ENCODE peak calls at places on chromosome 9, in four cellular contexts. O is K562, C is H1, H is HepG2. Q is an unnamed sample.

GRCh38 chr9:137095664-137096517 is 9.1 kb downstream of the MAN1B1 start:
- DNase-seq in H (no peak), C (no peak), O (peak), Q (no peak)

GRCh38 chr9:137127301-137128157 is 11.4 kb upstream of the GRIN1 start:
- DNase-seq in O (peak), H (peak), C (no peak), Q (no peak)

GRCh38 chr9:75378036-75378435 is 289.7 kb downstream of the OSTF1 start:
- DNase-seq in H (no peak), C (no peak), O (no peak), Q (no peak)

GRCh38 chr9:124259273-124260078 is 1.7 kb downstream of the NEK6 start:
- DNase-seq in O (no peak), H (peak), C (no peak), Q (peak)

GRCh38 chr9:34218452-34218851 is 39.6 kb downstream of the UBAP1 start:
- DNase-seq in C (no peak), O (no peak), H (no peak), Q (no peak)

GRCh38 chr9:5876026-5876425 is 14.7 kb upstream of the MLANA start:
- DNase-seq in H (no peak), O (no peak), C (no peak), Q (no peak)

GRCh38 chr9:15278290-15278689 is 28.7 kb downstream of the TTC39B start:
- DNase-seq in C (no peak), O (no peak), H (no peak), Q (no peak)

GRCh38 chr9:19918630-19919029 is 129.8 kb upstream of the SLC24A2 start:
- DNase-seq in O (no peak), C (no peak), H (no peak), Q (no peak)

GRCh38 chr9:129458663-129459549 is 162.0 kb downstream of the C9orf50 start:
- DNase-seq in H (no peak), O (no peak), C (no peak), Q (no peak)

GRCh38 chr9:127174386-127175318 is 52.2 kb upstream of the ANGPTL2 start:
- DNase-seq in C (no peak), O (no peak), H (no peak), Q (no peak)

GRCh38 chr9:88742483-88742882 is 207.5 kb downstream of the NXNL2 start:
- DNase-seq in C (no peak), O (no peak), H (no peak), Q (no peak)

GRCh38 chr9:135225619-135226228 is 138.3 kb downstream of the OLFM1 start:
- DNase-seq in O (no peak), C (no peak), H (no peak), Q (no peak)

GRCh38 chr9:96495341-96495740 is 45.4 kb downstream of the HABP4 start:
- DNase-seq in H (no peak), C (no peak), O (no peak), Q (no peak)

GRCh38 chr9:87346061-87346665 is 151.5 kb upstream of the DAPK1 start:
- DNase-seq in C (no peak), H (no peak), O (no peak), Q (no peak)

GRCh38 chr9:69204869-69205268 is 30.8 kb downstream of the TJP2 start:
- DNase-seq in C (no peak), H (peak), O (no peak), Q (no peak)
- H3K9ac ChIP-seq in C (no peak), H (no peak), O (no peak), Q (no peak)

DNA sequence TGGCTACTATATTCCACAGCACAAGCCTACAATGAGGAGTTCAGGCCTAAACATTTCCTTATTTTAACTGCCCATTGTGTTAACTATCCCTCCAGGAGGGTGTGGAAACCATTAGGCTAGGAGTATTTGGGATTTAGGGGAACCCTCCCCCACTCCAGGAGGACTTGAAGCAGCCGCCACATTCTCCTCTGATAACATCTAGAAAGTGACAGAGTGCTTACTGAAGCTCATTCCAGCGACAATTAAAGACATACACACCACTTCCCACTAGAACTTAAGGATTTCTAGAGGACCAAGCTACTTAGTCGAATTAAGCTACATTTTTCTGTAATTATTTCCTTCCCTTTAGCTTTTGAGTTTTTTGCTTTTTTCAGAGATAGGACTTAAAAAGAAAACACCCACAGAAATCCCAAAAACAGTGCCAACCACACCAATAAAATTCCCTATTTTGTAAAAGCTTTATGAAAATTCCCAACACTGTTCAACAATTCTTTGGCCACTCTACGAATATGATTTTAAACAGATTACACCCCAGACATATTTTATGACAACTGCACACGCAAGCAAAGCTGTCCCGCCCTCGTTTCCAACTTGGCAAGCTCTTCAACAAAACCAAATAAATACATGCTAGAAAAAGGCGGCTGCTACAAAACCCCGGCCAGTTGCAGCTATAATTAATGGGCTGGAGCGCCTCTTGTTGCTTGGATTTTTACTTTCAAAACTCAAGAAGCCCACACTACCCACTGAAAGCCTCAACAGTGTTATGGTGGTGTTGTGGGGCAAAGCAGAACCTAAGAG is 4.6 kb downstream of the ROR2 start:
- DNase-seq in O (peak), C (no peak), H (no peak), Q (no peak)
- TF ChIP-seq ATF3 in O (no peak), C (no peak), H (no peak), Q (no peak)

DNA sequence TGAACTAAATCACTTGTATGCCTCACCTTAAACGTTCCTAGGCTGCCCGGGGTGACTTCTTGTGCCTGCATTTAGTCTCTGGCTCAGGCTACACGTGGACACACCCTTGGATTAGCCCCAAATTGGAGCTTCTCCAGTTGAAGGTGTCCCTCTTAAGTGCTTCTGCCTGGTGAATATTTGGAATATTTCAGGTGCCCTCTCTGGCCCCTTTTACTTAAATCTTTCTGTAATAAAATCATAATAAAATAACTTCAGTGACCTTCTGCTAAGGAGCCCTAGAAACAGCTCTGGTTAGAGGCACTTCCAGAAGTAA is 74.3 kb upstream of the KLF9 start:
- DNase-seq in C (no peak), O (no peak), H (no peak), Q (no peak)
- H3K9ac ChIP-seq in C (no peak), O (no peak), H (no peak), Q (no peak)

GRCh38 chr9:101417389-101417788 is 18.2 kb downstream of the ALDOB start:
- DNase-seq in C (no peak), H (no peak), O (no peak), Q (no peak)

GRCh38 chr9:101418518-101419111 is 17.0 kb downstream of the ALDOB start:
- DNase-seq in C (no peak), O (no peak), H (no peak), Q (no peak)

GRCh38 chr9:101417977-101418376 is 17.6 kb downstream of the ALDOB start:
- DNase-seq in C (no peak), H (no peak), O (no peak), Q (no peak)

GRCh38 chr9:101419863-101420262 is 15.7 kb downstream of the ALDOB start:
- DNase-seq in H (no peak), O (no peak), C (no peak), Q (no peak)

DNA sequence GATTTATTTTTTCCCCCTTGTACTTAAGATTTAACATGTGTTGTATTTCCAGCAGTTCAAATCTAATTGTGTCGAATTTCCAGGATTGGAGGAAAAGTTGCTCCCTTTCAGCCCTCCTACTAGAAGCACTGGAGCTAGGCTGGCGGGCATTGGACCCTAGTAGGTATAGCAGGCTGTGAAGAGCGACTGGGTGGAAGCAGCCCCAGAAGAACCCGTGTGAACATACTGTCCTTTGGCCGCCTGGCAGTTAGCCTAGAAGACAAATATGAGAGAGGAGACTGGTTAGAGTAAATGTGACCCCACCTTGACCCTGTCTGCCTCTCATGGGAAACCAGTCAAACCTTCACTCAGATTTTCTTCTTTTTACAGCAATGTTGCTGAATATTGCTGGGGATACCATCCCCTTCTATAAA is 13.9 kb downstream of the ALDOB start:
- DNase-seq in C (no peak), O (no peak), H (peak), Q (no peak)
- TF ChIP-seq ATF3 in C (no peak), O (no peak), H (no peak), Q (no peak)

GRCh38 chr9:37327553-37327952 is 94.9 kb upstream of the GRHPR start:
- DNase-seq in C (no peak), O (no peak), H (no peak), Q (no peak)

GRCh38 chr9:37324261-37324683 is 98.2 kb upstream of the GRHPR start:
- DNase-seq in O (no peak), C (no peak), H (no peak), Q (no peak)

GRCh38 chr9:37328561-37329227 is 93.8 kb upstream of the GRHPR start:
- DNase-seq in C (no peak), O (no peak), H (no peak), Q (no peak)

GRCh38 chr9:37324691-37325490 is 97.6 kb upstream of the GRHPR start:
- DNase-seq in O (no peak), H (no peak), C (no peak), Q (no peak)

DNA sequence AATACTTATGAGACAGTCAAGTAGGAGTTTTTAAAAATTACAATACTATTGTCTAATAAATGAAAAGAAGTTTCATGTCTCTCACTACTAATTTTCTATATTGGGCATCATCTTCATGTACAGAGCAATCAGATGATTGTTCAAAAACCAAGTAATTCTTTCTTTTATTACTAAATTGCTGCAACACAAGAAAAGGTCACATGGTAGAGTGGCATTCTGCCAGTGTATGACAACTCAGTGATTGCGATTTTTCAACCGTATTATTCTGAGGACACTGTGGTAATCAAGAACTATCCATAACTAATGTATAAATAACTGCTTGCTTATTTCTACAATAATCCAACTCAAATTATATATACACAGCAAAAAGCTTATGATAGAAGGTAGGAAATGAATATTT is 96.7 kb upstream of the GRHPR start:
- DNase-seq in C (no peak), H (no peak), O (no peak), Q (no peak)
- H3K9ac ChIP-seq in C (no peak), H (no peak), O (no peak), Q (no peak)

DNA sequence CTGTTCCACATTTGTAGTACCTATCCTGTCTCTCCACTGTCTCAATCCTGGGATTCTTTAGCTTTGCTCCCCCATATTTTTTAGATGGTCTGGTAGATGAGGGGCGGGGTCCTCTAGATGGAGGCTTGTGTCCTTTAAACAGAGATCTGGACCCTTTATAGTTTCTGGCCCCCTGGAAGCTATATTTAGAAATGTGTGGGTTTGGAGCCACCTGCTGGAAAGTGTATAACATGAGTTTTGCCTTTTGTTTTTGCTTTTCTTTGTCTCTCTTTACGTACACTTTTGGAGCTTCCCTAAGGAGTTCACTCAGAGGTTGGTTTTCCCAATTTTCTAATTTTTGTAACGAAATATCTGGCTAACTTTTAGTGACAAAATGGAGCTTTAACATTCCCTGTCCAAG is 110.7 kb downstream of the CFAP95 start:
- DNase-seq in O (no peak), H (peak), C (no peak), Q (no peak)
- TF ChIP-seq ATF3 in O (no peak), H (no peak), C (no peak), Q (no peak)

DNA sequence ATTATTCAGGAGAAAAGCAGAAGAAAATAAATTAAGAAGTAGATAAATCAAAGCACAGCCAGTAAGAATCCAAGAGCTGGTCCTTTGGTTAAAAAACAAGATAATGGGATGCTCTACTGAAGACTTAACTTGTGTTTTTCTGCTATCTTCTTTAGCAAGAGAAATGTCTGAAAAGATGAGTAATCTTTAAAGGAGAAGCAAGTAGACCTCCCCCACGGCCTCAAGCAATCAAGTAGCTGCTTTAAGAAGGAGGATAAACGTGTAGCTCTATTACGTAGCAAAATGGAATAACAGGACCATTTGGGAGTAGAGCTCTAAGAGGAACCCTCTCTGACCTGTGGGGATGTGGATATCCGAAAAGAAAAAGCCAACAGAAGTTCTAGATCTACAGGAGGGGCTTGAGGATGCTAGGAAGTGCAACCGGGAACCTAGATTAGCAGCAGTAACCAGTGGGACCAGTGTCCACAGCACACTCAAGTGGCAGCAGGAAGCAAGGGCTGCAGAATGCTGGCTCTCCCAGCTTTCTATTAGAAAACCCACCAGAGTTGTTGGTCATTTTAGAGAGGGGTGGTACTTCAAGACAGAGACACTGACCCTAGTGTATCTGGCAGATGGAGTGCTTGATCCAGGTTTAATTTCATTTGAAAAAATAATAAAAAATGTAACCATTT is 185.4 kb downstream of the GABBR2 start:
- DNase-seq in O (no peak), H (no peak), C (no peak), Q (no peak)
- H3K9ac ChIP-seq in O (no peak), H (no peak), C (no peak), Q (no peak)

GRCh38 chr9:109001275-109001676 is 12.0 kb downstream of the CTNNAL1 start:
- DNase-seq in O (no peak), C (no peak), H (peak), Q (peak)
- TF ChIP-seq ATF3 in O (no peak), C (no peak), H (no peak), Q (peak)

DNA sequence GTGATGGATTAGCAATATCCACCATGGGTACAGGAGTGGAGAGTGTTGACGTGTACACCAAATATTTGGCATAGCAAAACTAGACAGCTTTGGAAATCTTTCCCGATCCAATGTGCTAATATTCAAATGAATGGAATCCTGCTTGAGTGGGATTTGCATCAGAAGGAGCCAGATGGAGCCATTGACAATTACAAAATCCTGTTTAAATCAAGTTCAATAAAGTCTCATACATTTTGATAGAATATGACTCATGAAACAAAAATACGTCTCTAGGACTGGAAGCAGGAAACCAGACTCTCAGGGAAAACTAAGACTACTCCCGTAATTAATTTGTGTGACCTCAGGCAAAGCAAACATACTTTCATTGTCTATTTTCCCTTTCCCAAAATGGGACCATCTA is 13.0 kb downstream of the TNC start:
- DNase-seq in H (no peak), O (no peak), C (no peak), Q (no peak)
- H3K9ac ChIP-seq in H (no peak), O (no peak), C (no peak), Q (no peak)

GRCh38 chr9:131804826-131805225 is 65.0 kb upstream of the RAPGEF1 start:
- DNase-seq in C (no peak), H (no peak), O (no peak), Q (no peak)
- TF ChIP-seq ATF3 in C (no peak), H (no peak), O (no peak), Q (no peak)